ENCODE peak calls at places on chromosome 18, in seven cellular contexts. P is HEK293T; V is lung microvascular endothelial cell; Y is HTR-8/SVneo; H is psoas muscle; R is GM13976; E is CD4-positive, alpha-beta T cell. T is an unnamed sample.

GRCh38 chr18:42039396-42039795 is 84.4 kb downstream of the PIK3C3 start:
- DNase-seq in P (no peak), V (no peak), Y (no peak), H (no peak), R (no peak), E (no peak), T (no peak)

GRCh38 chr18:48983793-48984437 is 33.1 kb upstream of the SMAD7 start:
- DNase-seq in P (no peak), V (no peak), Y (no peak), H (no peak), R (no peak), E (no peak), T (no peak)

GRCh38 chr18:45497595-45498269 is 117.5 kb upstream of the SLC14A2 start:
- DNase-seq in P (no peak), V (no peak), Y (no peak), H (no peak), R (no peak), E (no peak), T (no peak)

GRCh38 chr18:48949606-48950535 is 894 bp downstream of the SMAD7 start:
- DNase-seq in P (no peak), V (peak), Y (no peak), H (no peak), R (peak), E (peak), T (no peak)

GRCh38 chr18:28792404-28793103 is 615.6 kb upstream of the CDH2 start:
- DNase-seq in P (no peak), V (no peak), Y (no peak), H (no peak), R (no peak), E (no peak), T (no peak)

GRCh38 chr18:62629031-62629430 is 86.3 kb upstream of the PHLPP1 start:
- DNase-seq in P (no peak), V (no peak), Y (no peak), H (no peak), R (no peak), E (no peak), T (no peak)

GRCh38 chr18:26487437-26487836 is 60.9 kb downstream of the KCTD1 start:
- DNase-seq in P (no peak), V (no peak), Y (no peak), H (no peak), R (peak), E (no peak), T (peak)

GRCh38 chr18:59758837-59759236 is 61.6 kb upstream of the CCBE1 start:
- DNase-seq in P (no peak), V (no peak), Y (no peak), H (no peak), R (no peak), E (no peak), T (no peak)

GRCh38 chr18:9705183-9705864 is 2.8 kb upstream of the RAB31 start:
- DNase-seq in P (peak), V (peak), Y (peak), H (no peak), R (no peak), E (no peak), T (no peak)

GRCh38 chr18:75799449-75800330 is 372.2 kb upstream of the SMIM21 start:
- DNase-seq in P (no peak), V (no peak), Y (no peak), H (no peak), R (no peak), E (no peak), T (peak)

GRCh38 chr18:60649107-60649506 is 276.5 kb upstream of the MC4R start:
- DNase-seq in P (no peak), V (no peak), Y (no peak), H (no peak), R (no peak), E (no peak), T (no peak)

GRCh38 chr18:49591775-49592174 is 29.9 kb downstream of the LIPG start:
- DNase-seq in P (no peak), V (no peak), Y (no peak), H (no peak), R (no peak), E (no peak), T (no peak)

GRCh38 chr18:51212606-51213005 is 15.1 kb upstream of the MEX3C start:
- DNase-seq in P (no peak), V (no peak), Y (no peak), H (no peak), R (no peak), E (no peak), T (no peak)

GRCh38 chr18:60975419-60975818 is 357.8 kb upstream of the CDH20 start:
- DNase-seq in P (no peak), V (no peak), Y (no peak), H (no peak), R (no peak), E (no peak), T (no peak)

GRCh38 chr18:49055787-49056186 is 105.0 kb upstream of the SMAD7 start:
- DNase-seq in P (no peak), V (peak), Y (peak), H (peak), R (peak), E (no peak), T (peak)

GRCh38 chr18:21604711-21605110 is 4.2 kb upstream of the ESCO1 start:
- DNase-seq in P (no peak), V (peak), Y (no peak), H (no peak), R (peak), E (no peak), T (no peak)

GRCh38 chr18:10239138-10239537 is 215.3 kb upstream of the APCDD1 start:
- DNase-seq in P (no peak), V (no peak), Y (no peak), H (peak), R (no peak), E (no peak), T (no peak)

GRCh38 chr18:68053290-68053689 is 536.8 kb upstream of the DSEL start:
- DNase-seq in P (no peak), V (no peak), Y (no peak), H (no peak), R (no peak), E (no peak), T (no peak)

GRCh38 chr18:32879497-32879896 is 106.7 kb upstream of the KLHL14 start:
- DNase-seq in P (no peak), V (no peak), Y (no peak), H (no peak), R (no peak), E (no peak), T (no peak)

GRCh38 chr18:45212186-45213039 is 402.9 kb upstream of the SLC14A2 start:
- DNase-seq in P (peak), V (peak), Y (peak), H (peak), R (peak), E (peak), T (peak)

GRCh38 chr18:33751613-33752221 is 173.7 kb downstream of the ASXL3 start:
- DNase-seq in P (no peak), V (peak), Y (no peak), H (no peak), R (no peak), E (no peak), T (peak)

GRCh38 chr18:10822457-10822856 is 296.6 kb downstream of the NAPG start:
- DNase-seq in P (peak), V (no peak), Y (no peak), H (no peak), R (no peak), E (no peak), T (no peak)

GRCh38 chr18:57116598-57117132 is 30.2 kb upstream of the BOD1L2 start:
- DNase-seq in P (no peak), V (no peak), Y (no peak), H (no peak), R (no peak), E (no peak), T (no peak)

GRCh38 chr18:11324510-11324909 is 175.1 kb upstream of the PIEZO2 start:
- DNase-seq in P (no peak), V (no peak), Y (no peak), H (no peak), R (no peak), E (no peak), T (peak)

GRCh38 chr18:8801263-8801901 is 96.0 kb downstream of the MTCL1 start:
- DNase-seq in P (no peak), V (peak), Y (peak), H (no peak), R (no peak), E (no peak), T (peak)

GRCh38 chr18:24935896-24936295 is 416.1 kb downstream of the ZNF521 start:
- DNase-seq in P (no peak), V (no peak), Y (no peak), H (no peak), R (no peak), E (no peak), T (no peak)

GRCh38 chr18:59988098-59988706 is 88.4 kb downstream of the PMAIP1 start:
- DNase-seq in P (peak), V (peak), Y (peak), H (peak), R (peak), E (peak), T (peak)

GRCh38 chr18:31721596-31721995 is 37.2 kb upstream of the B4GALT6 start:
- DNase-seq in P (no peak), V (no peak), Y (no peak), H (no peak), R (no peak), E (no peak), T (no peak)

GRCh38 chr18:48614005-48614404 is 75.2 kb downstream of the CTIF start:
- DNase-seq in P (no peak), V (no peak), Y (no peak), H (no peak), R (no peak), E (no peak), T (no peak)

GRCh38 chr18:2917255-2918047 is 70.6 kb downstream of the EMILIN2 start:
- DNase-seq in P (no peak), V (peak), Y (no peak), H (no peak), R (no peak), E (no peak), T (no peak)

GRCh38 chr18:22434973-22435608 is 17.4 kb upstream of the CTAGE1 start:
- DNase-seq in P (no peak), V (peak), Y (no peak), H (no peak), R (no peak), E (no peak), T (no peak)

GRCh38 chr18:47912794-47913594 is 17.5 kb downstream of the SMAD2 start:
- DNase-seq in P (no peak), V (no peak), Y (no peak), H (no peak), R (no peak), E (no peak), T (no peak)

GRCh38 chr18:79553154-79553553 is 126.4 kb upstream of the CTDP1 start:
- DNase-seq in P (no peak), V (no peak), Y (no peak), H (no peak), R (no peak), E (no peak), T (no peak)

GRCh38 chr18:67966224-67966623 is 449.7 kb upstream of the DSEL start:
- DNase-seq in P (no peak), V (no peak), Y (no peak), H (no peak), R (no peak), E (no peak), T (no peak)

GRCh38 chr18:56639094-56639361 is 636 bp upstream of the TXNL1 start:
- DNase-seq in P (peak), V (no peak), Y (no peak), H (no peak), R (no peak), E (no peak), T (no peak)

GRCh38 chr18:55488473-55488872 is 99.5 kb downstream of the TCF4 start:
- DNase-seq in P (no peak), V (no peak), Y (no peak), H (no peak), R (no peak), E (no peak), T (no peak)

GRCh38 chr18:47846431-47846830 is 84.0 kb downstream of the SMAD2 start:
- DNase-seq in P (no peak), V (no peak), Y (no peak), H (no peak), R (no peak), E (no peak), T (no peak)

GRCh38 chr18:76450912-76451421 is 44.1 kb downstream of the ZNF516 start:
- DNase-seq in P (no peak), V (peak), Y (peak), H (peak), R (peak), E (no peak), T (peak)

GRCh38 chr18:69680128-69680527 is 267.5 kb downstream of the CD226 start:
- DNase-seq in P (no peak), V (no peak), Y (no peak), H (no peak), R (no peak), E (no peak), T (no peak)

T was measured in H4.